ENCODE peak calls at places on chromosomes 7 and 10, in ten cellular contexts. F, T, Z, E, H, U, O, S, Y and C are unnamed samples.

GRCh38 chr10:47225186-47225927 is 74.6 kb upstream of the GDF10 start:
- DNase-seq in O (no peak), E (no peak), S (no peak), Z (no peak), F (no peak), T (no peak), Y (peak), U (no peak), H (no peak), C (peak)

GRCh38 chr10:132500781-132501415 is 36.7 kb upstream of the INPP5A start:
- DNase-seq in U (no peak), E (no peak), Y (no peak), H (no peak), T (no peak), F (no peak), Z (no peak), O (no peak), S (no peak), C (no peak)

GRCh38 chr10:44902838-44903545 is 8.1 kb upstream of the TMEM72 start:
- DNase-seq in Y (no peak), T (no peak), U (no peak), E (no peak), Z (no peak), H (no peak), S (no peak), O (no peak), F (no peak), C (no peak)

GRCh38 chr7:124072603-124073324 is 39.9 kb upstream of the TMEM229A start:
- DNase-seq in F (no peak), S (peak), U (peak), T (no peak), E (no peak), H (no peak), O (peak), Y (no peak), Z (no peak), C (no peak)

GRCh38 chr10:51397695-51398094 is 301.7 kb downstream of the CSTF2T start:
- DNase-seq in O (peak), E (no peak), Y (no peak), H (peak), F (peak), T (no peak), Z (no peak), S (no peak), U (peak), C (no peak)

GRCh38 chr10:11145498-11145855 is 127.8 kb downstream of the CELF2 start:
- DNase-seq in F (peak), Z (no peak), H (no peak), Y (no peak), E (peak), T (peak), O (peak), S (no peak), U (no peak), C (no peak)

GRCh38 chr10:11439523-11440053 is 171.9 kb downstream of the USP6NL start:
- DNase-seq in H (no peak), Y (no peak), F (no peak), O (no peak), S (no peak), E (no peak), U (no peak), Z (no peak), T (no peak), C (peak)

GRCh38 chr7:106561657-106562411 is 99.1 kb downstream of the CCDC71L start:
- DNase-seq in Z (no peak), H (no peak), O (no peak), U (no peak), S (no peak), F (no peak), Y (no peak), T (no peak), E (no peak), C (no peak)

GRCh38 chr10:133260895-133261725 is 15.6 kb downstream of the ADAM8 start:
- DNase-seq in F (peak), H (peak), O (no peak), S (peak), T (peak), Z (peak), U (peak), Y (no peak), E (peak), C (peak)

GRCh38 chr10:119306514-119306951 is 99.2 kb downstream of the GRK5 start:
- DNase-seq in Z (peak), E (peak), T (peak), H (no peak), S (no peak), F (no peak), Y (peak), O (no peak), U (peak), C (no peak)

GRCh38 chr7:138842111-138842510 is 44.1 kb upstream of the ATP6V0A4 start:
- DNase-seq in Y (peak), F (no peak), T (no peak), E (no peak), Z (no peak), H (no peak), O (no peak), S (no peak), U (peak), C (peak)

GRCh38 chr10:103333934-103334520 is 16.9 kb downstream of the PCGF6 start:
- DNase-seq in F (no peak), Y (no peak), T (no peak), U (peak), O (peak), H (no peak), E (no peak), S (peak), Z (no peak), C (no peak)

GRCh38 chr7:2619120-2619519 is 12.7 kb upstream of the TTYH3 start:
- DNase-seq in H (no peak), E (no peak), U (no peak), F (no peak), O (peak), Y (no peak), S (no peak), Z (no peak), T (no peak), C (no peak)

GRCh38 chr7:1925349-1925748 is 255.3 kb downstream of the ELFN1 start:
- DNase-seq in U (peak), H (no peak), F (no peak), Y (peak), O (no peak), E (no peak), S (no peak), T (no peak), Z (no peak), C (no peak)

GRCh38 chr7:18637516-18637915 is 142.0 kb downstream of the HDAC9 start:
- DNase-seq in Y (no peak), S (no peak), O (no peak), E (no peak), T (no peak), H (no peak), Z (no peak), U (peak), F (no peak), C (no peak)

GRCh38 chr10:6221971-6222751 is 19.4 kb downstream of the PFKFB3 start:
- DNase-seq in F (no peak), T (no peak), H (no peak), E (no peak), S (no peak), U (no peak), O (peak), Z (no peak), Y (no peak), C (no peak)

GRCh38 chr7:4851459-4852422 is 10.1 kb downstream of the PAPOLB start:
- DNase-seq in Z (no peak), E (no peak), T (no peak), F (no peak), Y (no peak), U (peak), O (no peak), S (peak), H (no peak), C (no peak)

GRCh38 chr7:141001561-141001960 is 13.2 kb downstream of the MRPS33 start:
- DNase-seq in T (no peak), H (no peak), E (no peak), Y (no peak), U (no peak), O (no peak), Z (no peak), S (no peak), F (no peak), C (no peak)

GRCh38 chr7:21137640-21138039 is 290.2 kb upstream of the SP4 start:
- DNase-seq in S (no peak), H (no peak), E (no peak), F (no peak), T (no peak), Z (no peak), O (no peak), Y (no peak), U (no peak), C (no peak)

GRCh38 chr10:108601856-108602255 is 1321.5 kb downstream of the XPNPEP1 start:
- DNase-seq in E (no peak), U (peak), T (no peak), Y (no peak), F (no peak), Z (no peak), O (no peak), H (no peak), S (peak), C (no peak)

GRCh38 chr7:80767655-80768054 is 129.2 kb downstream of the CD36 start:
- DNase-seq in F (no peak), E (no peak), T (no peak), S (no peak), H (no peak), O (no peak), Y (no peak), U (no peak), Z (no peak), C (no peak)

GRCh38 chr7:92246363-92247101 is 758 bp downstream of the ANKIB1 start:
- DNase-seq in H (peak), F (peak), U (peak), O (peak), S (peak), Z (no peak), T (no peak), Y (peak), E (no peak), C (peak)

GRCh38 chr10:57776688-57777432 is 490.8 kb downstream of the IPMK start:
- DNase-seq in T (no peak), H (no peak), Z (no peak), O (no peak), F (no peak), U (no peak), Y (no peak), E (no peak), S (no peak), C (no peak)

GRCh38 chr10:62817120-62817762 is 1.1 kb upstream of the EGR2 start:
- DNase-seq in F (peak), S (peak), U (peak), Z (peak), Y (no peak), T (peak), O (no peak), H (no peak), E (peak), C (peak)

GRCh38 chr7:111146136-111146535 is 55.2 kb downstream of the LRRN3 start:
- DNase-seq in S (no peak), U (no peak), H (no peak), Z (no peak), O (no peak), T (no peak), Y (no peak), F (no peak), E (no peak), C (no peak)

GRCh38 chr10:110034596-110034995 is 26.8 kb downstream of the ADD3 start:
- DNase-seq in E (no peak), S (no peak), Y (no peak), T (no peak), F (no peak), H (no peak), O (peak), U (peak), Z (no peak), C (no peak)

GRCh38 chr7:66522518-66522917 is 106.2 kb upstream of the KCTD7 start:
- DNase-seq in T (peak), Z (no peak), S (no peak), F (no peak), U (peak), Y (no peak), O (no peak), E (no peak), H (peak), C (no peak)

GRCh38 chr7:89680161-89680560 is 474.1 kb upstream of the STEAP1 start:
- DNase-seq in F (no peak), T (no peak), Y (no peak), O (no peak), U (no peak), S (no peak), H (no peak), E (no peak), Z (no peak), C (no peak)

GRCh38 chr7:28069788-28070187 is 110.8 kb downstream of the JAZF1 start:
- DNase-seq in Z (no peak), H (no peak), Y (no peak), O (peak), T (no peak), S (no peak), U (no peak), F (peak), E (no peak), C (no peak)

GRCh38 chr7:24963218-24963617 is 16.8 kb downstream of the OSBPL3 start:
- DNase-seq in E (peak), F (peak), O (peak), Y (no peak), S (peak), Z (peak), U (no peak), H (no peak), T (peak), C (no peak)

GRCh38 chr10:43202657-43203490 is 64.0 kb downstream of the RASGEF1A start:
- DNase-seq in H (no peak), U (no peak), F (peak), T (peak), E (peak), Y (peak), S (no peak), Z (peak), O (no peak), C (peak)

GRCh38 chr7:33129806-33130153 is 416 bp downstream of the BBS9 start:
- DNase-seq in H (no peak), Y (no peak), O (no peak), Z (no peak), F (no peak), U (no peak), T (no peak), E (no peak), S (peak), C (no peak)

GRCh38 chr7:126605056-126605455 is 647.7 kb downstream of the GRM8 start:
- DNase-seq in F (no peak), U (no peak), O (no peak), H (peak), S (no peak), E (no peak), T (no peak), Z (no peak), Y (no peak), C (no peak)

GRCh38 chr10:99917963-99918825 is 91.6 kb downstream of the DNMBP start:
- DNase-seq in T (no peak), H (no peak), Y (peak), F (peak), S (no peak), U (no peak), O (peak), E (no peak), Z (no peak), C (peak)

GRCh38 chr7:2403718-2404648 is 572 bp downstream of the CHST12 start:
- DNase-seq in U (peak), T (peak), F (peak), O (peak), S (peak), Z (peak), E (no peak), H (no peak), Y (peak), C (peak)